ENCODE peak calls at places on chromosomes 6 and 20, in eight cellular contexts. J, N, O, C, A, P, I and U are unnamed samples.

GRCh38 chr6:40755749-40756452 is 168.7 kb upstream of the LRFN2 start:
- DNase-seq in A (no peak), C (peak), P (no peak), J (no peak), O (no peak), N (peak), I (no peak), U (no peak)

GRCh38 chr6:107600936-107601335 is 111.0 kb downstream of the SOBP start:
- DNase-seq in N (no peak), C (peak), O (no peak), J (peak), A (peak), P (no peak), I (no peak), U (no peak)

GRCh38 chr6:40563111-40563510 is 24.1 kb downstream of the LRFN2 start:
- DNase-seq in J (no peak), P (no peak), C (no peak), O (no peak), I (no peak), N (no peak), A (no peak), U (no peak)

GRCh38 chr6:158991017-158991723 is 8.8 kb downstream of the RSPH3 start:
- DNase-seq in J (no peak), O (no peak), N (no peak), C (no peak), I (no peak), P (no peak), A (no peak), U (no peak)

GRCh38 chr6:161498359-161498758 is 224.5 kb upstream of the AGPAT4 start:
- DNase-seq in O (no peak), J (peak), I (no peak), A (peak), C (peak), N (no peak), P (no peak), U (peak)

GRCh38 chr6:105135907-105136432 is 43.8 kb downstream of the POPDC3 start:
- DNase-seq in P (no peak), I (no peak), J (no peak), N (no peak), O (no peak), A (no peak), C (peak), U (no peak)

GRCh38 chr6:45718901-45719300 is 296.8 kb downstream of the CLIC5 start:
- DNase-seq in J (no peak), O (no peak), C (peak), A (no peak), I (no peak), P (no peak), N (no peak), U (no peak)

GRCh38 chr20:4601630-4602296 is 119.9 kb upstream of the PRND start:
- DNase-seq in A (no peak), O (peak), P (no peak), J (no peak), C (peak), N (no peak), I (no peak), U (no peak)

GRCh38 chr20:40604416-40604815 is 84.6 kb downstream of the MAFB start:
- DNase-seq in C (no peak), A (no peak), P (no peak), I (no peak), J (no peak), N (no peak), O (no peak), U (no peak)

GRCh38 chr20:32444474-32445220 is 86.5 kb downstream of the ASXL1 start:
- DNase-seq in N (no peak), I (no peak), C (no peak), J (no peak), P (no peak), A (no peak), O (no peak), U (no peak)

GRCh38 chr6:137995371-137995770 is 111.8 kb downstream of the PERP start:
- DNase-seq in I (no peak), O (no peak), P (no peak), J (no peak), C (no peak), N (no peak), A (no peak), U (no peak)

GRCh38 chr6:141562181-141562800 is 570.4 kb upstream of the GJE1 start:
- DNase-seq in I (peak), P (peak), N (no peak), J (no peak), A (peak), C (peak), O (peak), U (no peak)

GRCh38 chr6:6893701-6894100 is 214.1 kb upstream of the RREB1 start:
- DNase-seq in I (no peak), O (no peak), C (no peak), P (no peak), N (no peak), A (no peak), J (no peak), U (no peak)

GRCh38 chr6:44068607-44069296 is 58.5 kb downstream of the MRPL14 start:
- DNase-seq in J (no peak), N (no peak), I (no peak), A (peak), C (no peak), P (no peak), O (no peak), U (no peak)

GRCh38 chr6:10555625-10556309 is 34.6 kb downstream of the GCNT2 start:
- DNase-seq in I (peak), N (no peak), J (no peak), A (peak), C (peak), P (no peak), O (peak), U (peak)

GRCh38 chr6:53831081-53831839 is 36.5 kb downstream of the LRRC1 start:
- DNase-seq in C (no peak), J (no peak), P (no peak), I (no peak), A (no peak), O (no peak), N (no peak), U (no peak)

GRCh38 chr6:5679271-5679670 is 327.5 kb downstream of the NRN1 start:
- DNase-seq in N (no peak), I (no peak), O (no peak), P (no peak), C (no peak), J (no peak), A (no peak), U (no peak)

GRCh38 chr6:160355001-160355400 is 6.8 kb downstream of the SLC22A3 start:
- DNase-seq in C (no peak), J (peak), P (peak), O (peak), A (no peak), N (no peak), I (no peak), U (no peak)

GRCh38 chr6:67854098-67854497 is 781.0 kb upstream of the ADGRB3 start:
- DNase-seq in A (no peak), J (no peak), I (no peak), P (no peak), C (no peak), N (no peak), O (no peak), U (no peak)

GRCh38 chr20:33076662-33077398 is 2.6 kb upstream of the BPIFB4 start:
- DNase-seq in A (peak), N (no peak), C (no peak), O (no peak), J (no peak), P (no peak), I (no peak), U (peak)

GRCh38 chr20:45355209-45355608 is 7.0 kb upstream of the SDC4 start:
- DNase-seq in P (no peak), I (no peak), N (no peak), A (no peak), C (peak), O (no peak), J (peak), U (no peak)

GRCh38 chr6:118968416-118968815 is 33.5 kb upstream of the MCM9 start:
- DNase-seq in I (no peak), N (no peak), O (no peak), A (peak), J (peak), C (peak), P (no peak), U (peak)

GRCh38 chr20:1507276-1507675 is 16.1 kb upstream of the SIRPB2 start:
- DNase-seq in C (no peak), P (no peak), J (no peak), O (no peak), A (peak), N (no peak), I (no peak), U (no peak)

GRCh38 chr6:35034411-35035171 is 106.5 kb downstream of the TCP11 start:
- DNase-seq in P (peak), J (no peak), C (peak), O (peak), I (peak), N (no peak), A (no peak), U (peak)

GRCh38 chr6:111724505-111724904 is 118.8 kb upstream of the TRAF3IP2 start:
- DNase-seq in P (no peak), I (no peak), A (no peak), J (no peak), O (no peak), N (peak), C (no peak), U (no peak)

GRCh38 chr6:89360415-89360999 is 8.0 kb upstream of the UBE2J1 start:
- DNase-seq in O (no peak), A (no peak), J (no peak), C (peak), N (no peak), P (no peak), I (no peak), U (no peak)

GRCh38 chr20:10412591-10413408 is 21.2 kb downstream of the MKKS start:
- DNase-seq in O (no peak), A (no peak), J (peak), P (no peak), C (no peak), N (no peak), I (no peak), U (no peak)
- TF ChIP-seq CTCF in O (peak), A (peak), J (peak), P (no peak), C (peak), N (peak), I (no peak), U (peak)

GRCh38 chr20:19048898-19049889 is 163.2 kb upstream of the SLC24A3 start:
- DNase-seq in I (no peak), A (no peak), C (no peak), P (no peak), J (no peak), N (no peak), O (no peak), U (no peak)
- H3K4me3 ChIP-seq in I (no peak), A (no peak), C (no peak), P (no peak), J (no peak), N (no peak), O (no peak), U (no peak)

DNA sequence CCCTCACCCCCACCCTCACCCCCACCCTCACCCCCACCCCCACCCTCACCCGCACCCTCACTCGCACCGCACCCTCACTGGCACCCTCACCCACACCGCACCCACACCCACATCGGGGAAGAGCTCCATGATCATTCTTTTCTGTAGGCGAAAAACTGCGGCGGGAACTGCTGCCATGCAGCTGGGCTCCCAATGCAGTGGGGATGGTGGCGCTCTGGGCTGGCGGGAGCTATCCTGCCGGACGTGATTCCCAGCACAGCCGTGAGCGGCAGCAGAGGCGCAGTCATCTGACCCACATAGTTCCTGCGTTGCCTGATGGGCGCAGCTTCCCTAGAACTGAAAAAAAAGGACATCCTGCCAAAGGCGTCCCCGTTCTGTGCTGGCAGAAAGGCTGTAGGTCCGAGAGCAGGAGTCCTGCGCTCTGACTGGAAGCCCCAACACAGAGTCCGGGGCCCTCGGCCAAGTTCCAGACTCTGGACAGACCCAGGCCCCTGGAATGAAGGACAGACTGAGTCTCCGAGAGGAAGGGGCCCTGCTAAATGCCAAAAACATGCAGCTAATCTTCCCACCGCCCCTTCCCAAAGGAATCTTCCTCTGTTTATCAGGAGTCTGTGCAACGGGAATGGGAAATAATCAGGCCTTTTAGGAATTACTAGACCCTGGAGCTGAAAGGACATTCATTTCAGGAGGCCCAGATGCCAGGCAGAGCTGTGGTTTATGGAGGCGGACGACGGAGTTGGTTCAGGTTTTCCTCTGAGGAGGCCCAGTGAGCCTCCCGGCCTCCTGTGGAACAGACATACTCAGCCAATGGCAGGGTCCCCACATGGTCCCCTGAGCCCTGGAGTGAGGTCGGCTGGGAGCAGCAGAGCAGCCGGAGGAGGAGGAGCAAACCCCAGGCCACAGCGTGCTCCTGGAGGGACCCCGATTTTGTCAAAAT is 14.1 kb upstream of the TCFL5 start:
- DNase-seq in O (peak), I (peak), A (peak), P (no peak), C (peak), N (no peak), J (peak), U (peak)
- TF ChIP-seq CTCF in O (peak), I (peak), A (peak), P (peak), C (peak), N (no peak), J (peak), U (peak)

DNA sequence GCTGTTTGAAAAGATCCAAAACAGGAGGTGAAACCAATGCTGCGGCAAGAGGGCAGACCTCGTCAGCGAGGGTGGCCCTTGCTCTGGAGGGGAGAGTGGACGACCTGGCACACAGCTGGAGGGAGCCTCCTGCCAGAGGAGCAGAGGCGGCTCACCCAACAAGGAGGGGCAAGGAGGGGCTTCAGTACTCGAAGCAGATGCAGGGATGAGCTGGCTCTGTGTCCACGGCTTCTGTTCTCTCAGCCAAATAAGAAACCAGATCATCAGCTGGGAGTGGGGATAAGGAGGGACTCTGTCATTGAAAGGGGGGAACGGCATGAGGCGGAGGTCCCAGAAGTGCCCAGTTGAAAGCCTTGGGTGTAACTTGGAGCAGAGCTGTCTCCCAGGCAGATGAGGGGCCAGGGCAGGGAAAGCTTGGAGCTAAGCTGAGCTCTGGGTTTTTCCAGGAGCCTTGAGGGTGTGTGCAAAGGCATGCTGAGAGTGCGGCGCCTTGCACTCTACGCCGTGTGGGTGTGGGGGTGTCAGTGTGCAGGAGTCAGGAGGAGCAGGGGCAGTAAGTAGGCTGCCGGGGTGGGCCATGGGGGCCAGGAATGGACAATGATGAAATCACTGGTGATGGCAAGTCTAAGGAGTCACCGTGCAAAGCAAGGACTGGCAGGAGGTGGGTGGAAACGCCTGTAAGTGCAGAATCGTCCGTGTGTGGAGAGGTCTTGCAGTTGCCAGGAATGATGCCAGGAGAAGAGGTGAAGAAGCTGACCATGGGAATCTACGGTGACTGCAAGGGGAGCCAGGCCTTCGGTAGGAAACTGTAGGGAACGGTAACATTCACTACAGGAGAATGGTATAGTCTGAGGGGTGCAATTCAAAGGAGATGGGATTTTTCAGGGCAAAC is 85.4 kb upstream of the FOXQ1 start:
- DNase-seq in J (no peak), P (no peak), I (no peak), N (no peak), A (no peak), C (no peak), O (no peak), U (no peak)
- H3K4me3 ChIP-seq in J (no peak), P (no peak), I (no peak), N (no peak), A (no peak), C (peak), O (no peak), U (no peak)

GRCh38 chr6:4164456-4164855 is 29.1 kb upstream of the ECI2 start:
- DNase-seq in A (no peak), J (no peak), N (no peak), C (no peak), O (no peak), I (no peak), P (no peak), U (no peak)

GRCh38 chr6:4162345-4162744 is 27.0 kb upstream of the ECI2 start:
- DNase-seq in A (peak), P (no peak), I (no peak), J (no peak), C (no peak), O (no peak), N (no peak), U (no peak)

GRCh38 chr6:4167123-4167522 is 31.7 kb upstream of the ECI2 start:
- DNase-seq in I (no peak), A (no peak), J (no peak), N (no peak), C (no peak), O (no peak), P (no peak), U (no peak)

GRCh38 chr6:4163408-4163807 is 28.0 kb upstream of the ECI2 start:
- DNase-seq in N (no peak), A (no peak), C (no peak), J (no peak), O (no peak), P (no peak), I (no peak), U (no peak)

GRCh38 chr6:4164043-4164442 is 28.7 kb upstream of the ECI2 start:
- DNase-seq in I (no peak), A (no peak), P (no peak), N (no peak), J (no peak), O (no peak), C (no peak), U (no peak)
- TF ChIP-seq CTCF in I (no peak), A (no peak), P (no peak), N (peak), J (no peak), O (no peak), C (no peak), U (peak)